ENCODE peak calls at places on chromosomes 3 and 15, in nine cellular contexts. G, Z, L, W, R, M, C, P and B are unnamed samples.

GRCh38 chr3:39960515-39961403 is 151.3 kb downstream of the MYRIP start:
- DNase-seq in C (no peak), W (no peak), M (no peak), Z (no peak), L (peak), G (no peak), R (no peak), P (peak), B (peak)

GRCh38 chr3:21274000-21274671 is 476.9 kb downstream of the ZNF385D start:
- DNase-seq in Z (no peak), M (no peak), C (no peak), W (no peak), R (no peak), G (peak), P (peak), L (peak), B (peak)

GRCh38 chr15:99126930-99127329 is 22.1 kb downstream of the SYNM start:
- DNase-seq in M (no peak), P (no peak), L (no peak), C (no peak), Z (no peak), G (no peak), W (no peak), R (no peak), B (no peak)

GRCh38 chr3:189947948-189948723 is 172.6 kb downstream of the P3H2 start:
- DNase-seq in R (no peak), L (peak), P (peak), W (peak), M (no peak), C (no peak), G (peak), Z (no peak), B (peak)

GRCh38 chr3:120182613-120183524 is 88.6 kb upstream of the GSK3B start:
- DNase-seq in L (peak), C (no peak), W (peak), M (no peak), Z (peak), G (peak), R (no peak), P (peak), B (peak)

GRCh38 chr15:90086868-90087268 is 15.4 kb downstream of the IDH2 start:
- DNase-seq in W (peak), G (peak), P (peak), M (no peak), L (no peak), C (no peak), R (peak), Z (no peak), B (peak)

GRCh38 chr3:93930041-93930440 is 43.7 kb downstream of the PROS1 start:
- DNase-seq in M (no peak), W (no peak), R (no peak), L (no peak), C (no peak), Z (no peak), G (no peak), P (no peak), B (no peak)

GRCh38 chr3:145190138-145190537 is 970.8 kb downstream of the PLOD2 start:
- DNase-seq in C (no peak), R (peak), L (no peak), W (no peak), Z (no peak), P (no peak), G (no peak), M (no peak), B (no peak)

GRCh38 chr3:121958801-121959200 is 63.2 kb downstream of the ILDR1 start:
- DNase-seq in P (no peak), Z (no peak), L (no peak), M (no peak), W (no peak), C (no peak), G (no peak), R (no peak), B (no peak)

GRCh38 chr3:122789585-122790273 is 3.9 kb downstream of the HSPBAP1 start:
- DNase-seq in G (peak), C (no peak), P (no peak), R (no peak), L (no peak), Z (no peak), W (no peak), M (no peak), B (no peak)

GRCh38 chr15:84595660-84596059 is 5.1 kb upstream of the ZSCAN2 start:
- DNase-seq in L (no peak), G (no peak), M (no peak), C (no peak), P (no peak), Z (no peak), W (no peak), R (no peak), B (no peak)

GRCh38 chr15:34182942-34183341 is 27.0 kb downstream of the KATNBL1 start:
- DNase-seq in L (no peak), Z (no peak), G (peak), R (no peak), W (no peak), P (no peak), C (no peak), M (no peak), B (no peak)

GRCh38 chr3:159266779-159267178 is 464.9 kb downstream of the MFSD1 start:
- DNase-seq in L (no peak), Z (peak), R (peak), W (peak), C (no peak), G (peak), M (no peak), P (peak), B (peak)

GRCh38 chr15:43514241-43515057 is 3.0 kb upstream of the MAP1A start:
- DNase-seq in R (peak), G (no peak), L (no peak), P (peak), M (no peak), C (no peak), Z (no peak), W (no peak), B (peak)
- H3K4me3 ChIP-seq in R (no peak), G (no peak), L (peak), P (no peak), M (no peak), C (no peak), Z (no peak), W (no peak), B (no peak)

GRCh38 chr15:25137013-25137412 is 182.2 kb downstream of the SNRPN start:
- DNase-seq in L (no peak), P (no peak), R (no peak), Z (no peak), C (no peak), M (no peak), W (no peak), G (no peak), B (no peak)
- TF ChIP-seq CTCF in L (no peak), P (no peak), R (no peak), Z (no peak), C (no peak), M (no peak), W (no peak), G (no peak), B (no peak)

GRCh38 chr15:74402873-74403589 is 30.7 kb downstream of the SEMA7A start:
- DNase-seq in M (no peak), W (no peak), Z (no peak), P (no peak), L (no peak), G (no peak), R (no peak), C (no peak), B (no peak)
- H3K4me3 ChIP-seq in M (no peak), W (no peak), Z (no peak), P (no peak), L (no peak), G (no peak), R (no peak), C (no peak), B (no peak)

GRCh38 chr3:138097192-138097829 is 18.1 kb downstream of the DZIP1L start:
- DNase-seq in W (no peak), G (no peak), C (no peak), R (peak), M (no peak), P (no peak), Z (no peak), L (no peak), B (no peak)
- TF ChIP-seq CTCF in W (no peak), G (no peak), C (peak), R (peak), M (no peak), P (peak), Z (peak), L (peak), B (peak)

GRCh38 chr15:96337991-96338771 is 7.7 kb downstream of the NR2F2 start:
- DNase-seq in C (no peak), M (no peak), P (peak), G (no peak), Z (no peak), R (no peak), W (no peak), L (no peak), B (peak)
- H3K4me3 ChIP-seq in C (peak), M (peak), P (peak), G (no peak), Z (no peak), R (no peak), W (peak), L (peak), B (peak)

DNA sequence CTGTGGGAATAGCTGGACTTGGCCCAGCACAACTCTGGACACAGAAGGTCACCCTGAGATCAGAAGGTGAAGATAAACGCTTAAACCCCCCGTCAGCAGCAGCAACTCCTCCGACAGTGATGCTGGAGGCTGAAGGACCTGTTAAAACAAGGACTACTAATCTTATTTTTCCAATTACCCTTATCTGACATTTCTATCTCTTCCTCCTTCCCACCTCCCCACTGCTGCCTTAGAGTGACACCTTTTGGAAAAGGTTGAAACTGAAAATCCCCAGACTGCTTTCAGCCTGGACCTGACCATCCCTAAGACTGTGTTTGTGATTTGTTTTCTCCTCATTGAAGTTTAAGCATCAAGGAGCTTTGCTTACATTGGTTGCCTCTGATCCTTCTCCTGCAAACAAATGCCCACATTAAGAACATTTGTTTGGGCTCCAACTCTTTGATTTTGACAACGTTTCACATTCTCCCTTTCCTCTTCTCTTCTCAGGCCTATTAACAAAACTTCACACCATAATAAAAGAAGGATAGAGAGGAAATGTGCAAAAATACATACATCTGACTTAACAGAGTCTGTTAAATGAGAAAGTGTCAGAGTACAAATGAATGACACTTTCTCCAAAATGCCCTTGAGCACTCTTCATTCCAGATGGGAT is 410.6 kb upstream of the WNT5A start:
- DNase-seq in C (no peak), Z (no peak), R (peak), W (peak), P (no peak), G (peak), L (no peak), M (no peak), B (peak)
- TF ChIP-seq CTCF in C (peak), Z (no peak), R (peak), W (peak), P (no peak), G (peak), L (peak), M (no peak), B (peak)

GRCh38 chr15:49452595-49452994 is 29.6 kb downstream of the FGF7 start:
- DNase-seq in C (no peak), P (no peak), R (no peak), M (no peak), Z (no peak), G (no peak), L (no peak), W (no peak), B (no peak)
- H3K4me3 ChIP-seq in C (no peak), P (no peak), R (no peak), M (no peak), Z (no peak), G (no peak), L (no peak), W (no peak), B (no peak)

GRCh38 chr15:77981281-77982126 is 96.0 kb downstream of the TBC1D2B start:
- DNase-seq in C (no peak), M (no peak), P (no peak), L (no peak), W (no peak), Z (no peak), G (no peak), R (no peak), B (no peak)
- TF ChIP-seq CTCF in C (no peak), M (no peak), P (no peak), L (no peak), W (no peak), Z (no peak), G (no peak), R (no peak), B (no peak)

GRCh38 chr3:15791525-15791924 is 6.3 kb downstream of the ANKRD28 start:
- DNase-seq in W (no peak), P (no peak), Z (no peak), L (no peak), R (no peak), G (no peak), C (no peak), M (no peak), B (no peak)
- H3K4me3 ChIP-seq in W (no peak), P (no peak), Z (no peak), L (no peak), R (no peak), G (no peak), C (no peak), M (no peak), B (no peak)

DNA sequence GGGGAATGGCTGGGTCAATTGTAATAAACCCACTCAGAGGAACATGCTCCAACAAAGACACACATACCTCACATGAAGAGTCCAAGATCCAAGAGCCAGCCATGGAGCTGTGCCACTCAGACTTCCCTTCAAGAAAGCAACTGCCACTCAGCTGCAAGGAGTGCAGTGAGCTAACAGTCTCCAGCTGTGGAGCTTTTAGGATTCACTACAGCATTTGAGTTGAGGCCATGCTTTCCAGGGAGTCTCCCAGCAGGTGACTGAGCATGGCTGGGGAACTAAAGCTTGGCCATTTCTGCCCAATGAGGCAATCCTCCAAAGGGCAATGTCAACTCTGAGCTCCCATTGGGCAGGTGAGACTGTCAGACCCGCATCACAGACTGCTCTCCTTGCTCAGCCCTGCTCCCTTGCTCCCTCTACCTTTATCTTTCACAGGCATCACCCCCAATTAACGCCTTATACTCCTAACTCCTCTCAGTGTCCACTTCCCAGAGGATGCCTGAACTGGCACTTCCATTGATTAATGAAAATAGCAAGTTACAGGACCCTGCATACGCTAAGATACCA is 165.3 kb upstream of the CTNNB1 start:
- DNase-seq in G (no peak), C (no peak), P (no peak), R (no peak), M (no peak), W (no peak), L (no peak), Z (no peak), B (no peak)
- TF ChIP-seq CTCF in G (no peak), C (no peak), P (no peak), R (no peak), M (no peak), W (no peak), L (no peak), Z (no peak), B (no peak)